ENCODE peak calls at places on chromosomes 6 and 20, in ten cellular contexts. One of them, this sample, is unnamed.

GRCh38 chr6:100803264-100803663 is 77.9 kb downstream of the ASCC3 start:
- DNase-seq in trophoblast cell: no peak
- DNase-seq in tibial artery: no peak
- DNase-seq in fibroblast of mammary gland: no peak
- DNase-seq in dorsolateral prefrontal cortex: no peak
- DNase-seq in choroid plexus epithelial cell: no peak
- DNase-seq in AG04449: no peak
- DNase-seq in upper lobe of right lung: no peak
- DNase-seq in A673: no peak
- DNase-seq in hepatocyte: no peak
- DNase-seq in this sample: no peak

GRCh38 chr20:15098351-15098750 is 760.9 kb upstream of the FLRT3 start:
- DNase-seq in trophoblast cell: no peak
- DNase-seq in tibial artery: no peak
- DNase-seq in fibroblast of mammary gland: no peak
- DNase-seq in dorsolateral prefrontal cortex: no peak
- DNase-seq in choroid plexus epithelial cell: no peak
- DNase-seq in AG04449: no peak
- DNase-seq in upper lobe of right lung: no peak
- DNase-seq in A673: no peak
- DNase-seq in hepatocyte: no peak
- DNase-seq in this sample: no peak

GRCh38 chr6:159833556-159833955 is 33.5 kb downstream of the PNLDC1 start:
- DNase-seq in trophoblast cell: no peak
- DNase-seq in tibial artery: peak; percentile 10
- DNase-seq in fibroblast of mammary gland: peak; percentile 58
- DNase-seq in dorsolateral prefrontal cortex: no peak
- DNase-seq in choroid plexus epithelial cell: peak; percentile 27
- DNase-seq in AG04449: peak; percentile 23
- DNase-seq in upper lobe of right lung: no peak
- DNase-seq in A673: no peak
- DNase-seq in hepatocyte: no peak
- DNase-seq in this sample: peak; percentile 77

GRCh38 chr6:1475169-1475568 is 85.8 kb downstream of the FOXF2 start:
- DNase-seq in trophoblast cell: no peak
- DNase-seq in tibial artery: no peak
- DNase-seq in fibroblast of mammary gland: no peak
- DNase-seq in dorsolateral prefrontal cortex: no peak
- DNase-seq in choroid plexus epithelial cell: no peak
- DNase-seq in AG04449: no peak
- DNase-seq in upper lobe of right lung: no peak
- DNase-seq in A673: no peak
- DNase-seq in hepatocyte: no peak
- DNase-seq in this sample: no peak

GRCh38 chr20:59778615-59779200 is 154.7 kb downstream of the SYCP2 start:
- DNase-seq in trophoblast cell: no peak
- DNase-seq in tibial artery: peak; percentile 21
- DNase-seq in fibroblast of mammary gland: no peak
- DNase-seq in dorsolateral prefrontal cortex: no peak
- DNase-seq in choroid plexus epithelial cell: no peak
- DNase-seq in AG04449: no peak
- DNase-seq in upper lobe of right lung: no peak
- DNase-seq in A673: no peak
- DNase-seq in hepatocyte: no peak
- DNase-seq in this sample: no peak

GRCh38 chr6:87483929-87484328 is 11.2 kb downstream of the SLC35A1 start:
- DNase-seq in trophoblast cell: peak; percentile 85
- DNase-seq in tibial artery: no peak
- DNase-seq in fibroblast of mammary gland: peak; percentile 66
- DNase-seq in dorsolateral prefrontal cortex: no peak
- DNase-seq in choroid plexus epithelial cell: peak; percentile 68
- DNase-seq in AG04449: no peak
- DNase-seq in upper lobe of right lung: no peak
- DNase-seq in A673: peak; percentile 44
- DNase-seq in hepatocyte: peak; percentile 83
- DNase-seq in this sample: no peak

GRCh38 chr6:113855500-113856010 is 1.6 kb upstream of the MARCKS start:
- DNase-seq in trophoblast cell: no peak
- DNase-seq in tibial artery: no peak
- DNase-seq in fibroblast of mammary gland: peak; percentile 39
- DNase-seq in dorsolateral prefrontal cortex: peak; percentile 33
- DNase-seq in choroid plexus epithelial cell: peak; percentile 60
- DNase-seq in AG04449: no peak
- DNase-seq in upper lobe of right lung: no peak
- DNase-seq in A673: peak; percentile 30
- DNase-seq in hepatocyte: peak; percentile 42
- DNase-seq in this sample: no peak

GRCh38 chr6:146847426-146847825 is 248.7 kb downstream of the ADGB start:
- DNase-seq in trophoblast cell: no peak
- DNase-seq in tibial artery: no peak
- DNase-seq in fibroblast of mammary gland: peak; percentile 22
- DNase-seq in dorsolateral prefrontal cortex: no peak
- DNase-seq in choroid plexus epithelial cell: peak; percentile 63
- DNase-seq in AG04449: peak; percentile 9
- DNase-seq in upper lobe of right lung: no peak
- DNase-seq in A673: no peak
- DNase-seq in hepatocyte: no peak
- DNase-seq in this sample: no peak

GRCh38 chr6:166653639-166653941 is 26.5 kb upstream of the RPS6KA2 start:
- DNase-seq in trophoblast cell: no peak
- DNase-seq in tibial artery: no peak
- DNase-seq in fibroblast of mammary gland: no peak
- DNase-seq in dorsolateral prefrontal cortex: no peak
- DNase-seq in choroid plexus epithelial cell: no peak
- DNase-seq in AG04449: no peak
- DNase-seq in upper lobe of right lung: no peak
- DNase-seq in A673: no peak
- DNase-seq in hepatocyte: no peak
- DNase-seq in this sample: no peak

GRCh38 chr6:156808287-156808686 is 31.1 kb downstream of the ARID1B start:
- DNase-seq in trophoblast cell: no peak
- DNase-seq in tibial artery: no peak
- DNase-seq in fibroblast of mammary gland: peak; percentile 53
- DNase-seq in dorsolateral prefrontal cortex: no peak
- DNase-seq in choroid plexus epithelial cell: peak; percentile 65
- DNase-seq in AG04449: no peak
- DNase-seq in upper lobe of right lung: no peak
- DNase-seq in A673: peak; percentile 58
- DNase-seq in hepatocyte: no peak
- DNase-seq in this sample: no peak

DNA sequence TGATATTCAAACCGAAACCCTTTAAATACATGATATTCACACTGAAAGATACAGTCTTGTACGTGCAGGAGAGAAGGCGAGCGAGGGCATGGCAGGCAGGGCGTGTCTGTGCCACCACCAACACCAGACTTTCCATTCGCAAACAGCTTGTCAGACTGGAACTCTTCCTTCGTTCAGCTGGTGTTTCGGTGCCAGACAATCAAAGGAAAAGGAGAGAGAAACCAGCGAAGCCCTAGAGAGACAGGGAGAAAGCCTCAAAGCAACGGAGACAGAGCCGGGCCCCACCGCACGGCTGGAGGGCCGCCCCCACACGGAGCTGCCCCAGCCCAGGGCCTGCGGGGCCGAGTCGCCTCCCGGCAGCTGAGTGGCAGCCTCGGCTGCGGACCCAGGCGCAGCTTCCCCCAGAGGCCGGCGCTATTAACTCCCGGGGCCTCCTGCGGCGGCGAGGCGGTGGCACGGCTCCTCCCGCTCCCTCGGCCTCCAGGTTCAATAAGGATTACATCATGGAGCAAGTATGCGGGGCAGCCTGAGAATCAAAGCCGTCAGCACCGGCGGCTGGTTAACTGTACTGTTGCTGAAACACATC is 32.1 kb upstream of the NR2E1 start:
- DNase-seq in trophoblast cell: peak; percentile 59
- DNase-seq in tibial artery: no peak
- DNase-seq in fibroblast of mammary gland: peak; percentile 57
- DNase-seq in dorsolateral prefrontal cortex: no peak
- DNase-seq in choroid plexus epithelial cell: peak; percentile 86
- DNase-seq in AG04449: peak; percentile 24
- DNase-seq in upper lobe of right lung: peak; percentile 81
- DNase-seq in A673: peak; percentile 82
- DNase-seq in hepatocyte: peak; percentile 94
- DNase-seq in this sample: no peak
- H3K4me3 ChIP-seq in trophoblast cell: peak overlapping the region; percentile 14
- H3K4me3 ChIP-seq in tibial artery: peak overlapping the region; percentile 45
- H3K4me3 ChIP-seq in fibroblast of mammary gland: peak overlapping the region; percentile 6
- H3K4me3 ChIP-seq in dorsolateral prefrontal cortex: peak overlapping the region; percentile 42
- H3K4me3 ChIP-seq in choroid plexus epithelial cell: peak overlapping the region; percentile 57
- H3K4me3 ChIP-seq in AG04449: peak overlapping the region; percentile 45
- H3K4me3 ChIP-seq in upper lobe of right lung: peak overlapping the region; percentile 39
- H3K4me3 ChIP-seq in A673: peak overlapping the region; percentile 18
- H3K4me3 ChIP-seq in hepatocyte: peak overlapping the region; percentile 11
- H3K4me3 ChIP-seq in this sample: peak overlapping the region; percentile 15

GRCh38 chr6:135088818-135089809 is 34.5 kb upstream of the HBS1L start:
- DNase-seq in trophoblast cell: no peak
- DNase-seq in tibial artery: no peak
- DNase-seq in fibroblast of mammary gland: peak; percentile 85
- DNase-seq in dorsolateral prefrontal cortex: no peak
- DNase-seq in choroid plexus epithelial cell: peak; percentile 83
- DNase-seq in AG04449: peak; percentile 2
- DNase-seq in upper lobe of right lung: no peak
- DNase-seq in A673: peak; percentile 54
- DNase-seq in hepatocyte: no peak
- DNase-seq in this sample: peak; percentile 11
- H3K4me3 ChIP-seq in trophoblast cell: no peak overlapping the region
- H3K4me3 ChIP-seq in tibial artery: no peak overlapping the region
- H3K4me3 ChIP-seq in fibroblast of mammary gland: no peak overlapping the region
- H3K4me3 ChIP-seq in dorsolateral prefrontal cortex: no peak overlapping the region
- H3K4me3 ChIP-seq in choroid plexus epithelial cell: peak overlapping the region; percentile 48
- H3K4me3 ChIP-seq in AG04449: peak overlapping the region; percentile 29
- H3K4me3 ChIP-seq in upper lobe of right lung: peak overlapping the region; percentile 17
- H3K4me3 ChIP-seq in A673: no peak overlapping the region
- H3K4me3 ChIP-seq in hepatocyte: no peak overlapping the region
- H3K4me3 ChIP-seq in this sample: no peak overlapping the region

GRCh38 chr6:129748901-129749748 is 39.1 kb upstream of the ARHGAP18 start:
- DNase-seq in trophoblast cell: no peak
- DNase-seq in tibial artery: no peak
- DNase-seq in fibroblast of mammary gland: peak; percentile 84
- DNase-seq in dorsolateral prefrontal cortex: no peak
- DNase-seq in choroid plexus epithelial cell: peak; percentile 46
- DNase-seq in AG04449: peak; percentile 31
- DNase-seq in upper lobe of right lung: no peak
- DNase-seq in A673: peak; percentile 49
- DNase-seq in hepatocyte: no peak
- DNase-seq in this sample: peak; percentile 48
- H3K4me3 ChIP-seq in trophoblast cell: no peak overlapping the region
- H3K4me3 ChIP-seq in tibial artery: no peak overlapping the region
- H3K4me3 ChIP-seq in fibroblast of mammary gland: peak overlapping the region; percentile 5
- H3K4me3 ChIP-seq in dorsolateral prefrontal cortex: no peak overlapping the region
- H3K4me3 ChIP-seq in choroid plexus epithelial cell: no peak overlapping the region
- H3K4me3 ChIP-seq in AG04449: no peak overlapping the region
- H3K4me3 ChIP-seq in upper lobe of right lung: no peak overlapping the region
- H3K4me3 ChIP-seq in A673: peak overlapping the region; percentile 3
- H3K4me3 ChIP-seq in hepatocyte: no peak overlapping the region
- H3K4me3 ChIP-seq in this sample: no peak overlapping the region

DNA sequence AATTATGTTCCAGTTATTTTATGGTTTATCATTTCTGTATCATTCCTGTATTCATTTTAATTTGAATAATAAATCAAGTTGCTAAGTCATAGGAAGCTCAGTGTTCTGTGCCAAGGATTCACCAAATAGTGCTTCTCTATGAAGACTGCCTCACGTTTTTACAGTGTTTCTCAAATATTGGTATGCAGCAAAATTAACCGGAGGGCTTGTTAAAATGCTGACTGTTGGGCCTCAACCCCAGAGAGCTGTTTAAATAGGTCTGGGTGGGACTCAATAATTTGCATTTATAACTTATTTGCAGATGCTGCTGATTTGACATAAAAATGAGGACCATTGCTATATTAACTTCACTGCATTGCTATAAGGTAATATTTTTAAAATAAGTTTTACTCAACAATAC is 166.7 kb downstream of the TINAG start:
- DNase-seq in trophoblast cell: no peak
- DNase-seq in tibial artery: no peak
- DNase-seq in fibroblast of mammary gland: no peak
- DNase-seq in dorsolateral prefrontal cortex: no peak
- DNase-seq in choroid plexus epithelial cell: no peak
- DNase-seq in AG04449: no peak
- DNase-seq in upper lobe of right lung: no peak
- DNase-seq in A673: no peak
- DNase-seq in hepatocyte: no peak
- DNase-seq in this sample: no peak
- H3K4me3 ChIP-seq in trophoblast cell: no peak overlapping the region
- H3K4me3 ChIP-seq in tibial artery: no peak overlapping the region
- H3K4me3 ChIP-seq in fibroblast of mammary gland: no peak overlapping the region
- H3K4me3 ChIP-seq in dorsolateral prefrontal cortex: no peak overlapping the region
- H3K4me3 ChIP-seq in choroid plexus epithelial cell: no peak overlapping the region
- H3K4me3 ChIP-seq in AG04449: no peak overlapping the region
- H3K4me3 ChIP-seq in upper lobe of right lung: no peak overlapping the region
- H3K4me3 ChIP-seq in A673: no peak overlapping the region
- H3K4me3 ChIP-seq in hepatocyte: no peak overlapping the region
- H3K4me3 ChIP-seq in this sample: no peak overlapping the region

GRCh38 chr6:29791786-29792122 is 35.9 kb upstream of the HLA-G start:
- DNase-seq in trophoblast cell: no peak
- DNase-seq in tibial artery: no peak
- DNase-seq in fibroblast of mammary gland: no peak
- DNase-seq in dorsolateral prefrontal cortex: no peak
- DNase-seq in choroid plexus epithelial cell: no peak
- DNase-seq in AG04449: no peak
- DNase-seq in upper lobe of right lung: no peak
- DNase-seq in A673: no peak
- DNase-seq in hepatocyte: no peak
- DNase-seq in this sample: no peak
- H3K4me3 ChIP-seq in trophoblast cell: no peak overlapping the region
- H3K4me3 ChIP-seq in tibial artery: peak overlapping the region; percentile 52
- H3K4me3 ChIP-seq in fibroblast of mammary gland: peak overlapping the region; percentile 57
- H3K4me3 ChIP-seq in dorsolateral prefrontal cortex: peak overlapping the region; percentile 65
- H3K4me3 ChIP-seq in choroid plexus epithelial cell: no peak overlapping the region
- H3K4me3 ChIP-seq in AG04449: no peak overlapping the region
- H3K4me3 ChIP-seq in upper lobe of right lung: peak overlapping the region; percentile 78
- H3K4me3 ChIP-seq in A673: peak overlapping the region; percentile 46
- H3K4me3 ChIP-seq in hepatocyte: no peak overlapping the region
- H3K4me3 ChIP-seq in this sample: peak overlapping the region; percentile 49